ENCODE peak calls at places on chromosomes 13 and 19, in eight cellular contexts. Z is AG08395; W is T-cell; S is non-pigmented ciliary epithelial cell; A is progenitor cell of endocrine pancreas; V is hepatic stellate cell; X is CD4-positive, CD25-positive, alpha-beta regulatory T cell; I is HEK293T. E is an unnamed sample.

GRCh38 chr19:46369817-46370216 is 22.9 kb downstream of the PPP5C start:
- DNase-seq in Z (no peak), W (no peak), S (no peak), A (no peak), V (no peak), X (no peak), I (no peak), E (no peak)

GRCh38 chr13:68940049-68940448 is 1167.6 kb upstream of the ATXN8OS start:
- DNase-seq in Z (no peak), W (no peak), S (no peak), A (no peak), V (no peak), X (no peak), I (no peak), E (no peak)

GRCh38 chr13:100398360-100398759 is 190.2 kb downstream of the GGACT start:
- DNase-seq in Z (no peak), W (no peak), S (no peak), A (no peak), V (no peak), X (no peak), I (no peak), E (no peak)

GRCh38 chr13:24168980-24169379 is 8.5 kb downstream of the SPATA13 start:
- DNase-seq in Z (peak), W (no peak), S (no peak), A (no peak), V (no peak), X (no peak), I (no peak), E (no peak)

GRCh38 chr19:9165256-9165655 is 13.5 kb upstream of the OR7D2 start:
- DNase-seq in Z (no peak), W (no peak), S (peak), A (no peak), V (no peak), X (no peak), I (no peak), E (no peak)

GRCh38 chr13:97212540-97213146 is 9.5 kb upstream of the MBNL2 start:
- DNase-seq in Z (peak), W (no peak), S (no peak), A (no peak), V (peak), X (no peak), I (peak), E (no peak)

GRCh38 chr19:30669329-30670010 is 297.3 kb downstream of the ZNF536 start:
- DNase-seq in Z (peak), W (peak), S (no peak), A (peak), V (peak), X (no peak), I (peak), E (peak)

GRCh38 chr13:113884821-113885220 is 20.9 kb upstream of the GAS6 start:
- DNase-seq in Z (no peak), W (no peak), S (no peak), A (no peak), V (no peak), X (no peak), I (no peak), E (no peak)

GRCh38 chr19:17775991-17776803 is 18.7 kb upstream of the B3GNT3 start:
- DNase-seq in Z (no peak), W (no peak), S (no peak), A (no peak), V (no peak), X (no peak), I (no peak), E (no peak)

GRCh38 chr19:16203256-16204004 is 5.7 kb downstream of the AP1M1 start:
- DNase-seq in Z (no peak), W (no peak), S (no peak), A (no peak), V (no peak), X (no peak), I (no peak), E (no peak)

GRCh38 chr13:75493156-75493555 is 11.2 kb upstream of the TBC1D4 start:
- DNase-seq in Z (no peak), W (no peak), S (no peak), A (no peak), V (no peak), X (no peak), I (no peak), E (no peak)

GRCh38 chr13:23323946-23324709 is 109.4 kb downstream of the SACS start:
- DNase-seq in Z (no peak), W (no peak), S (no peak), A (no peak), V (no peak), X (no peak), I (no peak), E (no peak)

GRCh38 chr13:98819382-98819781 is 66.9 kb upstream of the SLC15A1 start:
- DNase-seq in Z (no peak), W (no peak), S (no peak), A (no peak), V (no peak), X (no peak), I (no peak), E (no peak)

GRCh38 chr19:35317464-35318043 is 11.4 kb upstream of the CD22 start:
- DNase-seq in Z (no peak), W (no peak), S (no peak), A (no peak), V (no peak), X (no peak), I (no peak), E (no peak)

GRCh38 chr13:19597523-19597922 is 35.9 kb upstream of the MPHOSPH8 start:
- DNase-seq in Z (no peak), W (no peak), S (no peak), A (no peak), V (no peak), X (no peak), I (no peak), E (no peak)

GRCh38 chr19:42291437-42291815 is 10.5 kb upstream of the PRR19 start:
- DNase-seq in Z (no peak), W (no peak), S (no peak), A (no peak), V (no peak), X (no peak), I (no peak), E (no peak)

GRCh38 chr19:47110521-47111080 is 3.0 kb downstream of the ZC3H4 start:
- DNase-seq in Z (no peak), W (peak), S (no peak), A (no peak), V (no peak), X (peak), I (peak), E (no peak)

GRCh38 chr19:21482863-21483276 is 22.5 kb upstream of the ZNF429 start:
- DNase-seq in Z (peak), W (peak), S (no peak), A (no peak), V (no peak), X (peak), I (peak), E (peak)

GRCh38 chr13:68713394-68713793 is 1394.2 kb upstream of the ATXN8OS start:
- DNase-seq in Z (no peak), W (no peak), S (no peak), A (no peak), V (no peak), X (no peak), I (no peak), E (no peak)

GRCh38 chr19:47381653-47382279 is 32.7 kb downstream of the DHX34 start:
- DNase-seq in Z (no peak), W (no peak), S (no peak), A (no peak), V (no peak), X (peak), I (no peak), E (no peak)

GRCh38 chr13:23980160-23980551 is 82.9 kb upstream of the C1QTNF9B start:
- DNase-seq in Z (peak), W (peak), S (no peak), A (peak), V (peak), X (peak), I (peak), E (peak)

GRCh38 chr13:87884874-87885273 is 213.7 kb downstream of the SLITRK5 start:
- DNase-seq in Z (no peak), W (no peak), S (peak), A (no peak), V (no peak), X (no peak), I (peak), E (no peak)

GRCh38 chr13:94217370-94217769 is 262.1 kb downstream of the DCT start:
- DNase-seq in Z (peak), W (no peak), S (no peak), A (no peak), V (no peak), X (no peak), I (no peak), E (no peak)

GRCh38 chr19:45767410-45767880 is 1.6 kb downstream of the SIX5 start:
- DNase-seq in Z (peak), W (no peak), S (peak), A (no peak), V (peak), X (no peak), I (peak), E (peak)

GRCh38 chr13:106376411-106377112 is 158.9 kb downstream of the EFNB2 start:
- DNase-seq in Z (peak), W (no peak), S (peak), A (no peak), V (peak), X (no peak), I (peak), E (no peak)

GRCh38 chr13:59861676-59862075 is 302.1 kb downstream of the DIAPH3 start:
- DNase-seq in Z (no peak), W (no peak), S (no peak), A (no peak), V (no peak), X (no peak), I (no peak), E (no peak)

GRCh38 chr13:45895880-45896279 is 44.3 kb upstream of the SIAH3 start:
- DNase-seq in Z (no peak), W (no peak), S (no peak), A (no peak), V (no peak), X (no peak), I (no peak), E (no peak)

GRCh38 chr19:16035601-16036297 is 40.5 kb upstream of the TPM4 start:
- DNase-seq in Z (no peak), W (no peak), S (no peak), A (no peak), V (no peak), X (no peak), I (no peak), E (peak)

GRCh38 chr13:85772379-85772778 is 26.8 kb downstream of the SLITRK6 start:
- DNase-seq in Z (no peak), W (no peak), S (peak), A (no peak), V (peak), X (no peak), I (no peak), E (no peak)

GRCh38 chr13:39297664-39298171 is 259.5 kb downstream of the NHLRC3 start:
- DNase-seq in Z (no peak), W (no peak), S (no peak), A (no peak), V (no peak), X (no peak), I (no peak), E (no peak)

E was measured in posterior vena cava.